ENCODE peak calls at places on chromosomes 2 and 18, in five cellular contexts. W, L, V, Q and B are unnamed samples.

GRCh38 chr2:217054791-217055190 is 194.9 kb upstream of the TNP1 start:
- DNase-seq in W (no peak), L (peak), V (no peak), Q (no peak), B (peak)

GRCh38 chr2:45652090-45653050 is 895 bp downstream of the PRKCE start:
- DNase-seq in W (peak), L (no peak), V (peak), Q (no peak), B (peak)

GRCh38 chr2:74391209-74391579 is 11.1 kb upstream of the DCTN1 start:
- DNase-seq in W (no peak), L (no peak), V (peak), Q (peak), B (peak)

GRCh38 chr2:181784556-181784955 is 104.2 kb upstream of the NEUROD1 start:
- DNase-seq in W (no peak), L (peak), V (peak), Q (no peak), B (no peak)

GRCh38 chr2:48457227-48457626 is 72.7 kb upstream of the STON1 start:
- DNase-seq in W (no peak), L (no peak), V (no peak), Q (no peak), B (no peak)

GRCh38 chr18:6589979-6590725 is 139.4 kb upstream of the ARHGAP28 start:
- DNase-seq in W (no peak), L (no peak), V (no peak), Q (no peak), B (no peak)

GRCh38 chr2:224180810-224181209 is 141.7 kb upstream of the SERPINE2 start:
- DNase-seq in W (no peak), L (no peak), V (peak), Q (no peak), B (no peak)

GRCh38 chr2:23767871-23768611 is 158.9 kb downstream of the ATAD2B start:
- DNase-seq in W (no peak), L (no peak), V (no peak), Q (no peak), B (peak)

GRCh38 chr2:71004356-71004755 is 9.7 kb upstream of the TEX261 start:
- DNase-seq in W (no peak), L (no peak), V (no peak), Q (no peak), B (no peak)